ENCODE peak calls at places on chromosome 6, in four cellular contexts. I, L, O and B are unnamed samples.

GRCh38 chr6:158043586-158044524 is 62.2 kb downstream of the SYNJ2 start:
- DNase-seq in O (no peak), L (peak), I (no peak), B (no peak)

GRCh38 chr6:33994198-33995045 is 151.5 kb downstream of the GRM4 start:
- DNase-seq in O (peak), L (no peak), I (no peak), B (no peak)

GRCh38 chr6:11779308-11780096 is 899 bp upstream of the ADTRP start:
- DNase-seq in L (no peak), I (no peak), O (no peak), B (no peak)

GRCh38 chr6:112990971-112991370 is 643.8 kb downstream of the RFPL4B start:
- DNase-seq in L (no peak), O (no peak), I (no peak), B (no peak)

GRCh38 chr6:53527249-53527765 is 17.6 kb downstream of the GCLC start:
- DNase-seq in O (no peak), L (no peak), I (no peak), B (no peak)

GRCh38 chr6:123393333-123393732 is 243.4 kb downstream of the TRDN start:
- DNase-seq in I (no peak), O (no peak), L (no peak), B (no peak)

GRCh38 chr6:149897015-149897697 is 757 bp downstream of the RAET1E start:
- DNase-seq in O (peak), I (peak), L (peak), B (peak)

GRCh38 chr6:116229287-116229913 is 24.5 kb downstream of the TSPYL4 start:
- DNase-seq in L (peak), I (no peak), O (peak), B (peak)

GRCh38 chr6:38182426-38182825 is 362.9 kb downstream of the ZFAND3 start:
- DNase-seq in O (peak), L (no peak), I (no peak), B (no peak)

GRCh38 chr6:29589423-29590048 is 4.6 kb downstream of the OR2H2 start:
- DNase-seq in I (peak), O (no peak), L (no peak), B (peak)

GRCh38 chr6:2938632-2939083 is 32.7 kb downstream of the SERPINB6 start:
- DNase-seq in I (peak), L (no peak), O (peak), B (no peak)

GRCh38 chr6:37871616-37872384 is 52.3 kb downstream of the ZFAND3 start:
- DNase-seq in L (no peak), I (no peak), O (no peak), B (no peak)

GRCh38 chr6:72863106-72863505 is 241.2 kb downstream of the KCNQ5 start:
- DNase-seq in L (no peak), O (no peak), I (no peak), B (no peak)

GRCh38 chr6:67916389-67916788 is 718.7 kb upstream of the ADGRB3 start:
- DNase-seq in O (no peak), L (no peak), I (no peak), B (no peak)

GRCh38 chr6:142324111-142324510 is 22.3 kb downstream of the ADGRG6 start:
- DNase-seq in L (no peak), I (no peak), O (no peak), B (no peak)

GRCh38 chr6:17015551-17016381 is 86.1 kb upstream of the STMND1 start:
- DNase-seq in L (peak), O (peak), I (no peak), B (no peak)

GRCh38 chr6:133337312-133337711 is 96.2 kb downstream of the EYA4 start:
- DNase-seq in I (no peak), L (no peak), O (no peak), B (no peak)

GRCh38 chr6:37818536-37819176 is 871 bp upstream of the ZFAND3 start:
- DNase-seq in L (peak), O (peak), I (peak), B (peak)

GRCh38 chr6:157200611-157201010 is 122.7 kb downstream of the TMEM242 start:
- DNase-seq in I (no peak), O (no peak), L (no peak), B (no peak)

GRCh38 chr6:14095444-14095843 is 22.1 kb upstream of the CD83 start:
- DNase-seq in L (no peak), O (no peak), I (no peak), B (no peak)

GRCh38 chr6:68468244-68468884 is 166.7 kb upstream of the ADGRB3 start:
- DNase-seq in L (no peak), O (no peak), I (no peak), B (no peak)

GRCh38 chr6:33590531-33591198 is 10.6 kb upstream of the BAK1 start:
- DNase-seq in L (no peak), I (peak), O (no peak), B (no peak)

GRCh38 chr6:132487762-132488161 is 25.2 kb downstream of the STX7 start:
- DNase-seq in I (no peak), L (no peak), O (no peak), B (no peak)

GRCh38 chr6:158654960-158655485 is 5.2 kb downstream of the SYTL3 start:
- DNase-seq in L (no peak), O (no peak), I (no peak), B (no peak)

GRCh38 chr6:158799051-158799792 is 19.9 kb downstream of the EZR start:
- DNase-seq in O (no peak), L (no peak), I (no peak), B (peak)

GRCh38 chr6:44609051-44609612 is 221.6 kb downstream of the CDC5L start:
- DNase-seq in L (no peak), O (no peak), I (no peak), B (no peak)

GRCh38 chr6:168291450-168291849 is 28.1 kb downstream of the DACT2 start:
- DNase-seq in L (no peak), I (no peak), O (no peak), B (no peak)

GRCh38 chr6:16136086-16136485 is 7.2 kb downstream of the MYLIP start:
- DNase-seq in O (no peak), I (no peak), L (no peak), B (no peak)

GRCh38 chr6:42512498-42513042 is 51.3 kb upstream of the UBR2 start:
- DNase-seq in O (no peak), I (no peak), L (no peak), B (no peak)

GRCh38 chr6:57123111-57123510 is 33.1 kb downstream of the ZNF451 start:
- DNase-seq in L (no peak), O (no peak), I (no peak), B (no peak)

GRCh38 chr6:55652429-55652828 is 73.4 kb upstream of the HMGCLL1 start:
- DNase-seq in I (no peak), O (no peak), L (no peak), B (no peak)

GRCh38 chr6:144285798-144286502 is 815 bp downstream of the UTRN start:
- DNase-seq in O (peak), L (peak), I (peak), B (peak)

GRCh38 chr6:144284474-144284752 is 722 bp upstream of the UTRN start:
- DNase-seq in L (no peak), O (no peak), I (no peak), B (no peak)

GRCh38 chr6:144283781-144284473 is 1.2 kb upstream of the UTRN start:
- DNase-seq in L (no peak), O (no peak), I (peak), B (no peak)

GRCh38 chr6:144285548-144285797 is 338 bp downstream of the UTRN start:
- DNase-seq in I (peak), L (no peak), O (no peak), B (peak)

GRCh38 chr6:144284753-144285547 is at the start of gene UTRN:
- DNase-seq in I (peak), O (peak), L (peak), B (peak)
- TF ChIP-seq POLR2A in I (no peak), O (no peak), L (peak), B (peak)

GRCh38 chr6:45614488-45615285 is 237.0 kb upstream of the SUPT3H start:
- DNase-seq in I (no peak), O (no peak), L (no peak), B (no peak)

GRCh38 chr6:45616209-45616608 is 238.5 kb upstream of the SUPT3H start:
- DNase-seq in I (no peak), O (no peak), L (no peak), B (no peak)

GRCh38 chr6:45610832-45611231 is 233.1 kb upstream of the SUPT3H start:
- DNase-seq in O (no peak), L (no peak), I (no peak), B (no peak)

GRCh38 chr6:45611502-45611901 is 233.8 kb upstream of the SUPT3H start:
- DNase-seq in L (no peak), I (no peak), O (no peak), B (no peak)

GRCh38 chr6:45613678-45614077 is 235.9 kb upstream of the SUPT3H start:
- DNase-seq in L (peak), O (no peak), I (no peak), B (peak)
- TF ChIP-seq CTCF in L (no peak), O (no peak), I (no peak), B (no peak)

GRCh38 chr6:117482240-117483003 is at the start of gene DCBLD1:
- DNase-seq in O (peak), L (peak), I (peak), B (peak)
- TF ChIP-seq POLR2A in O (no peak), L (peak), I (peak), B (peak)

GRCh38 chr6:27132532-27133280 is 114.8 kb upstream of the PRSS16 start:
- DNase-seq in L (peak), I (peak), O (peak), B (peak)
- TF ChIP-seq CTCF in L (no peak), I (no peak), O (no peak), B (peak)

GRCh38 chr6:107823047-107823557 is 1.0 kb downstream of the SCML4 start:
- DNase-seq in I (no peak), O (no peak), L (no peak), B (no peak)
- TF ChIP-seq POLR2A in I (no peak), O (no peak), L (no peak), B (no peak)

DNA sequence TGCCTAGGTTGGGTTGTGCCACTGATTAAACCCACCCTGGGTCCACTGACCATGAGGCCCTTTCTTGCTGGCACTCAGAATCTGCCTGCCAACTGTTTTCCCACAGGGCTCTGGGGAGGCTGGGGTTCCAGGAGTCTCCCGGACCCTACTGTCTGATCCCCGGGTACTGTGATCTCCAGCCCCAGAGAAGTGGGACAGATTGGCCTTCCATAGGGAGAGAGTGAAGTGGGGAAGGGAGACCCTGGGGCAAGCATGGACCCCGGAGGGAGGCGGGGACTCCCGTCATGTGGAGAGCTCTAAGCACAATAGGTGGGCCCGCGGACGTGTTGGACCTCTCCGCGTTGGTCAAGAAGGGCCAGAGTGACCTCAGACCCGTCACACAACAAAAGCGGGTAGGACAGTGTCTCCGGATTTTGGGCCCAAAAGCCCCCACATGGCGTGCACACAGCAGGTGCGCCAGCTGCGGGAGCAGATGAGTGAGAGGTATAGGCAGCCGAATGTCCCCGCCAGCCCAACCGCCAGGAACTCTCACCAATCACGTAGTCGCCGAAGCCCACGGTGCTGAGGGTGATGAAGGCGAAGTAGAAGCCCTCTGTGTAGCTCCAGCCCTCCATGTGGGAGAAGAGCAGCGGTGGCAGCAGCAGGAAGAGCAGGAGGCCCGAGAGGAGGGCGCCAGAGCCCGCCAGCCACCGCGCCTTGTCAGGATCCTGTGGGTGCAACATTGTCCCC is 10.6 kb downstream of the KCNK17 start:
- DNase-seq in O (no peak), I (no peak), L (no peak), B (no peak)
- TF ChIP-seq CTCF in O (peak), I (no peak), L (peak), B (no peak)

DNA sequence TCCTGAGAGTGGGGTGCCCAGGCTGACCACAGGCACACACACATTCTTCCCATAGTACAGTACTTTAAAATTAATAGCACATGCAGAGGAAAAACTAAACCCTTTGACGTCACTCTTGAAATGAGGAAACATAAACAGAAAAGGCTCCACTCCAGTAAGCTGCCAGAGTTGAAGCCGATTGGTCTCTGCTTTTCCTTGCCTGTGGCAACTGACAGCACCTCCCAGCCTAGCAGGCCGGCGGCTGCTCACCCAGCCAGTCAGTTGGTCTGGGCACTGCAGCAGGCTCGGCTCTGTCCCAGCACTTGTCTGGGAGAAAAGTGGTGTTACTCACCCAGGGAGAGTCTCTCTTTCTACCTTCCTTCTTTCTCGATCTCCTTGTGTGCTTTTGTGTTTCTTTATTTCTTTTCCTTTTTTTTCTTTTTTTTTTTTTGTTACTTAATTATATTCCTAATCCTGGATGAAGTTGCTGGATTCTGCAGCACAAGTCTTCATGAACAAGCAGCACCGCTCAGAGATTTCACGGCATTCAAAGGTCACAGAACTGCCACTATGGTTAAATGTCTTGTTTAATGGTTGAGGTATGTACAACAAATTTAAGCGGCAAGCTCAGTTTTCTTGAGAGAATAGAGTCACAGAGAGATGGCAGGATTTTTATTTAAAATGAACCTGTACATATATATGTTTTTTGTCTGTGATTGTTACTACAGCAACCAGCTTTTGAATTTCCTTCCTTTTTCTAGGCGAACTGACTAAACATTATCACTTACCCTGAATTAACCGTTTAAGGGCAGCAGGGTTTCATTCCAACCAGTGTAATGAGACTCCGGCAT is at the start of gene PDE7B:
- DNase-seq in O (peak), I (peak), L (peak), B (peak)
- TF ChIP-seq POLR2A in O (peak), I (peak), L (peak), B (peak)

GRCh38 chr6:169445227-169445626 is 191.6 kb upstream of the THBS2 start:
- DNase-seq in I (no peak), O (no peak), L (no peak), B (no peak)
- TF ChIP-seq CTCF in I (no peak), O (peak), L (no peak), B (no peak)

GRCh38 chr6:136783495-136784270 is 8.6 kb downstream of the MAP3K5 start:
- DNase-seq in O (no peak), I (no peak), L (peak), B (no peak)

GRCh38 chr6:136784271-136784664 is 8.0 kb downstream of the MAP3K5 start:
- DNase-seq in I (no peak), L (no peak), O (no peak), B (no peak)

GRCh38 chr6:136786708-136787107 is 5.6 kb downstream of the MAP3K5 start:
- DNase-seq in I (no peak), L (no peak), O (no peak), B (no peak)

GRCh38 chr6:136783021-136783420 is 9.3 kb downstream of the MAP3K5 start:
- DNase-seq in I (no peak), O (no peak), L (no peak), B (no peak)

GRCh38 chr6:136784910-136785746 is 7.1 kb downstream of the MAP3K5 start:
- DNase-seq in O (no peak), L (peak), I (no peak), B (no peak)
- TF ChIP-seq POLR2A in O (no peak), L (no peak), I (no peak), B (no peak)

DNA sequence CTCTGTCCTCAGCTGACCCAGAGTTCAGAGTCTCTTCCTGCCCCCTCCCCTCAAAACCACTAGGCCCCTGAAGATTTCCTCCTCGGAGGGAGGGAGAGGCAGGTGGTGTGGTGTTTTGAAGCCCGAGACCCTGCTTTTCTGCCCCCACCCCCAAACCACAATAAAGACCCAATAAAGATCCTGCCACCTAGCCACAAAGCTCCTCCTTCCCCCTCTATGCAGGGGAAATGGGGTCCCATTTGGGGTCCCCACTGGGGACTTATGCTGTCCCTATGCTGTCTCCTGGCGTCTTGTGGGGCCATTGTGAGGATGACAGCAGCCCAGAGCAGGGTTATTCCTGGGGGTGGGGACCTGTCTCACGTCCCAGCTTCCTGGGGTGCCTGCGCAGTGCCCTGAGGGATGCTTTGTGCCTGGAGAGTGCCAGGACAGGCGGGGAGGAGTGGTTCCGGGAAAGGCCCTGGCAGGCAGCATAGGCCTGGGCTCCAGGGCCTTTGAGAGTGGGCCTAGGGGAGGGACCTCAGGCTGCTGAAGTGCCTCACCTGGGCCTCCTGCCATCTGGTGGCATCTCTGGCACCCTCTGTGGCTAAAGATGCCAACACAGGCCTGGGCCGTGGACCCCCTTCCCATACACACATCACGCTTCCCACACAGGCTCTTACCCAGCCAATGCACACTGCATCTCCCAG is 8.0 kb upstream of the ARMC12 start:
- DNase-seq in I (no peak), O (peak), L (peak), B (no peak)
- TF ChIP-seq CTCF in I (no peak), O (no peak), L (no peak), B (no peak)